ENCODE peak calls at places on chromosomes 11 and 22, in five cellular contexts. Z is chondrocyte; D is hypothalamus; E is stimulated activated CD4-positive, alpha-beta T cell treated with anti-CD3 and anti-CD28 coated beads, Interleukin-4, amount 100 ng/mL, for 1 hour; S is T-helper 17 cell. N is an unnamed sample.

GRCh38 chr22:23894710-23895598 is 771 bp downstream of the MIF start:
- DNase-seq in Z (no peak), D (no peak), S (peak; percentile 44), E (peak; percentile 72), N (peak; percentile 44)

GRCh38 chr11:57792870-57793269 is 31.3 kb downstream of the CTNND1 start:
- DNase-seq in Z (no peak), D (no peak), E (no peak), S (no peak), N (no peak)

GRCh38 chr22:47278655-47279054 is 516.2 kb downstream of the TBC1D22A start:
- DNase-seq in D (no peak), S (no peak), E (no peak), Z (no peak), N (no peak)

GRCh38 chr22:47213571-47214230 is 451.3 kb downstream of the TBC1D22A start:
- DNase-seq in E (peak; percentile 44), S (no peak), D (no peak), Z (no peak), N (peak; percentile 25)

GRCh38 chr11:13486926-13487660 is 8.7 kb downstream of the PTH start:
- DNase-seq in S (peak; percentile 34), D (no peak), E (peak; percentile 75), Z (no peak), N (peak; percentile 68)

GRCh38 chr22:39574779-39575551 is 4.4 kb downstream of the CACNA1I start:
- DNase-seq in E (no peak), Z (peak; percentile 88), S (no peak), D (no peak), N (no peak)

GRCh38 chr11:69157156-69157821 is 1.6 kb downstream of the SMIM38 start:
- DNase-seq in E (no peak), Z (no peak), D (peak; percentile 83), S (no peak), N (no peak)

GRCh38 chr11:123430736-123431356 is 777 bp downstream of the GRAMD1B start:
- DNase-seq in Z (peak; percentile 86), S (peak; percentile 43), D (no peak), E (peak; percentile 53), N (peak; percentile 44)

GRCh38 chr11:105673089-105673488 is 63.2 kb downstream of the GRIA4 start:
- DNase-seq in Z (no peak), S (no peak), E (peak; percentile 2), D (no peak), N (no peak)

GRCh38 chr11:19907839-19908238 is 195.2 kb downstream of the NAV2 start:
- DNase-seq in Z (no peak), D (no peak), E (no peak), S (no peak), N (no peak)

GRCh38 chr22:23095467-23096342 is 25.4 kb downstream of the GNAZ start:
- DNase-seq in D (no peak), E (no peak), Z (no peak), S (no peak), N (no peak)

GRCh38 chr11:15038963-15039362 is 34.4 kb upstream of the CALCB start:
- DNase-seq in D (no peak), S (no peak), E (no peak), Z (no peak), N (no peak)

GRCh38 chr22:45638834-45639746 is 32.5 kb upstream of the ATXN10 start:
- DNase-seq in D (no peak), Z (no peak), S (no peak), E (no peak), N (no peak)

GRCh38 chr11:11512090-11512489 is 109.7 kb downstream of the GALNT18 start:
- DNase-seq in E (no peak), S (no peak), D (no peak), Z (no peak), N (no peak)

GRCh38 chr11:44564653-44565007 is 833 bp upstream of the CD82 start:
- DNase-seq in S (no peak), Z (no peak), D (no peak), E (no peak), N (no peak)

GRCh38 chr22:44180706-44181032 is at the start of gene PARVG:
- DNase-seq in S (no peak), Z (no peak), E (no peak), D (no peak), N (peak; percentile 26)

GRCh38 chr11:14967581-14968214 is 4.5 kb downstream of the CALCA start:
- DNase-seq in D (no peak), Z (no peak), S (no peak), E (no peak), N (no peak)

GRCh38 chr11:99461913-99462312 is 441.2 kb downstream of the CNTN5 start:
- DNase-seq in D (no peak), E (no peak), Z (no peak), S (no peak), N (no peak)

GRCh38 chr22:26259510-26259909 is 90.2 kb downstream of the SEZ6L start:
- DNase-seq in D (no peak), Z (no peak), E (no peak), S (no peak), N (no peak)

GRCh38 chr11:67302571-67303131 is 679 bp upstream of the SSH3 start:
- DNase-seq in E (no peak), Z (peak; percentile 87), D (no peak), S (no peak), N (no peak)

GRCh38 chr11:116928102-116928777 is 90.8 kb upstream of the APOA1 start:
- DNase-seq in D (no peak), E (no peak), Z (no peak), S (no peak), N (no peak)

GRCh38 chr11:112780351-112781043 is 180.7 kb upstream of the NCAM1 start:
- DNase-seq in D (no peak), S (no peak), Z (no peak), E (no peak), N (no peak)

GRCh38 chr11:78417175-78417887 is at the start of gene GAB2:
- DNase-seq in Z (no peak), S (peak; percentile 37), E (peak; percentile 22), D (no peak), N (no peak)

GRCh38 chr22:19463491-19464469 is 15.2 kb downstream of the UFD1 start:
- DNase-seq in E (no peak), S (no peak), Z (no peak), D (no peak), N (no peak)

GRCh38 chr11:117828641-117829368 is 4.3 kb upstream of the FXYD2 start:
- DNase-seq in Z (peak; percentile 79), S (no peak), E (peak; percentile 82), D (no peak), N (peak; percentile 71)

GRCh38 chr11:44792171-44792570 is 65.4 kb downstream of the TSPAN18 start:
- DNase-seq in Z (peak; percentile 75), E (no peak), S (no peak), D (no peak), N (no peak)